ENCODE peak calls at places on chromosome 20, in eight cellular contexts. One of them, this sample, is unnamed.

GRCh38 chr20:4519530-4519929 is 202.2 kb upstream of the PRND start:
- DNase-seq in cardiac muscle cell: peak
- DNase-seq in HCT116: no peak
- DNase-seq in kidney tubule cell: peak
- DNase-seq in activated naive CD4-positive, alpha-beta T cell: no peak
- DNase-seq in ureter: no peak
- DNase-seq in EH: no peak
- DNase-seq in CD8-positive, alpha-beta memory T cell: no peak
- DNase-seq in this sample: peak

GRCh38 chr20:51318058-51318960 is 224.2 kb downstream of the NFATC2 start:
- DNase-seq in cardiac muscle cell: peak
- DNase-seq in HCT116: peak
- DNase-seq in kidney tubule cell: peak
- DNase-seq in activated naive CD4-positive, alpha-beta T cell: peak
- DNase-seq in ureter: no peak
- DNase-seq in EH: no peak
- DNase-seq in CD8-positive, alpha-beta memory T cell: peak
- DNase-seq in this sample: peak

GRCh38 chr20:48143435-48144081 is 358.3 kb upstream of the SULF2 start:
- DNase-seq in cardiac muscle cell: no peak
- DNase-seq in HCT116: no peak
- DNase-seq in kidney tubule cell: no peak
- DNase-seq in activated naive CD4-positive, alpha-beta T cell: no peak
- DNase-seq in ureter: no peak
- DNase-seq in EH: no peak
- DNase-seq in CD8-positive, alpha-beta memory T cell: no peak
- DNase-seq in this sample: no peak

GRCh38 chr20:12058201-12058600 is 140.5 kb downstream of the BTBD3 start:
- DNase-seq in cardiac muscle cell: no peak
- DNase-seq in HCT116: no peak
- DNase-seq in kidney tubule cell: peak
- DNase-seq in activated naive CD4-positive, alpha-beta T cell: no peak
- DNase-seq in ureter: no peak
- DNase-seq in EH: no peak
- DNase-seq in CD8-positive, alpha-beta memory T cell: no peak
- DNase-seq in this sample: no peak

GRCh38 chr20:62691485-62691884 is 17.2 kb upstream of the NTSR1 start:
- DNase-seq in cardiac muscle cell: no peak
- DNase-seq in HCT116: no peak
- DNase-seq in kidney tubule cell: peak
- DNase-seq in activated naive CD4-positive, alpha-beta T cell: no peak
- DNase-seq in ureter: no peak
- DNase-seq in EH: no peak
- DNase-seq in CD8-positive, alpha-beta memory T cell: no peak
- DNase-seq in this sample: no peak

GRCh38 chr20:19074828-19075516 is 137.5 kb upstream of the SLC24A3 start:
- DNase-seq in cardiac muscle cell: no peak
- DNase-seq in HCT116: no peak
- DNase-seq in kidney tubule cell: no peak
- DNase-seq in activated naive CD4-positive, alpha-beta T cell: no peak
- DNase-seq in ureter: peak
- DNase-seq in EH: no peak
- DNase-seq in CD8-positive, alpha-beta memory T cell: peak
- DNase-seq in this sample: peak

GRCh38 chr20:21224217-21224616 is 78.9 kb upstream of the XRN2 start:
- DNase-seq in cardiac muscle cell: no peak
- DNase-seq in HCT116: no peak
- DNase-seq in kidney tubule cell: no peak
- DNase-seq in activated naive CD4-positive, alpha-beta T cell: no peak
- DNase-seq in ureter: no peak
- DNase-seq in EH: no peak
- DNase-seq in CD8-positive, alpha-beta memory T cell: no peak
- DNase-seq in this sample: no peak

GRCh38 chr20:62965363-62965771 is 12.9 kb downstream of the SLC17A9 start:
- DNase-seq in cardiac muscle cell: no peak
- DNase-seq in HCT116: no peak
- DNase-seq in kidney tubule cell: no peak
- DNase-seq in activated naive CD4-positive, alpha-beta T cell: no peak
- DNase-seq in ureter: no peak
- DNase-seq in EH: no peak
- DNase-seq in CD8-positive, alpha-beta memory T cell: no peak
- DNase-seq in this sample: no peak

GRCh38 chr20:6654490-6655247 is 112.8 kb upstream of the BMP2 start:
- DNase-seq in cardiac muscle cell: no peak
- DNase-seq in HCT116: no peak
- DNase-seq in kidney tubule cell: peak
- DNase-seq in activated naive CD4-positive, alpha-beta T cell: no peak
- DNase-seq in ureter: peak
- DNase-seq in EH: peak
- DNase-seq in CD8-positive, alpha-beta memory T cell: no peak
- DNase-seq in this sample: peak

GRCh38 chr20:33211817-33212424 is 5.2 kb upstream of the BPIFA3 start:
- DNase-seq in cardiac muscle cell: peak
- DNase-seq in HCT116: peak
- DNase-seq in kidney tubule cell: peak
- DNase-seq in activated naive CD4-positive, alpha-beta T cell: no peak
- DNase-seq in ureter: peak
- DNase-seq in EH: peak
- DNase-seq in CD8-positive, alpha-beta memory T cell: no peak
- DNase-seq in this sample: peak

GRCh38 chr20:63124092-63124781 is 91.7 kb downstream of the YTHDF1 start:
- DNase-seq in cardiac muscle cell: no peak
- DNase-seq in HCT116: no peak
- DNase-seq in kidney tubule cell: no peak
- DNase-seq in activated naive CD4-positive, alpha-beta T cell: no peak
- DNase-seq in ureter: peak
- DNase-seq in EH: peak
- DNase-seq in CD8-positive, alpha-beta memory T cell: no peak
- DNase-seq in this sample: peak

GRCh38 chr20:39524371-39524911 is 562.3 kb downstream of the DHX35 start:
- DNase-seq in cardiac muscle cell: no peak
- DNase-seq in HCT116: no peak
- DNase-seq in kidney tubule cell: peak
- DNase-seq in activated naive CD4-positive, alpha-beta T cell: no peak
- DNase-seq in ureter: no peak
- DNase-seq in EH: no peak
- DNase-seq in CD8-positive, alpha-beta memory T cell: no peak
- DNase-seq in this sample: no peak

This sample was measured in PC-3.